ENCODE peak calls at places on chromosomes 11 and 22, in ten cellular contexts. W is kidney epithelial cell; F is CD8-positive, alpha-beta memory T cell; G is RWPE1; R is fibroblast of lung; Y is dermis blood vessel endothelial cell; D is fibroblast of mammary gland; B is NCI-H1105; O is stimulated activated CD8-positive, alpha-beta memory T cell treated with anti-CD3 and anti-CD28 coated beads, Interleukin-4, amount 100 ng/mL, for 1 hour; Q is T-helper 22 cell. J is an unnamed sample.

GRCh38 chr11:125600663-125601062 is 8.0 kb downstream of the STT3A start:
- DNase-seq in W (no peak), F (no peak), G (no peak), R (no peak), Y (no peak), D (no peak), B (no peak), O (no peak), Q (no peak), J (no peak)

GRCh38 chr11:27611946-27612455 is 88.3 kb downstream of the BDNF start:
- DNase-seq in W (no peak), F (no peak), G (no peak), R (no peak), Y (no peak), D (no peak), B (no peak), O (no peak), Q (no peak), J (no peak)

GRCh38 chr11:121513807-121514206 is 61.0 kb upstream of the SORL1-AS1 start:
- DNase-seq in W (no peak), F (no peak), G (no peak), R (no peak), Y (no peak), D (no peak), B (no peak), O (no peak), Q (no peak), J (no peak)

GRCh38 chr11:110435780-110436717 is 6.3 kb downstream of the FDX1 start:
- DNase-seq in W (peak), F (no peak), G (no peak), R (peak), Y (no peak), D (peak), B (no peak), O (no peak), Q (no peak), J (no peak)

GRCh38 chr22:43925433-43926348 is 2.1 kb downstream of the PNPLA3 start:
- DNase-seq in W (no peak), F (no peak), G (peak), R (peak), Y (no peak), D (no peak), B (no peak), O (no peak), Q (no peak), J (no peak)

GRCh38 chr22:27971926-27972325 is 52.9 kb upstream of the PITPNB start:
- DNase-seq in W (no peak), F (no peak), G (no peak), R (no peak), Y (no peak), D (no peak), B (no peak), O (no peak), Q (no peak), J (no peak)

GRCh38 chr11:110584150-110584549 is 128.1 kb downstream of the ARHGAP20 start:
- DNase-seq in W (no peak), F (no peak), G (no peak), R (no peak), Y (no peak), D (no peak), B (no peak), O (no peak), Q (no peak), J (no peak)

GRCh38 chr11:105181100-105181499 is 41.5 kb upstream of the CARD18 start:
- DNase-seq in W (no peak), F (no peak), G (peak), R (peak), Y (peak), D (peak), B (no peak), O (no peak), Q (no peak), J (peak)

GRCh38 chr11:67303132-67303988 is at the start of gene SSH3:
- DNase-seq in W (no peak), F (peak), G (peak), R (peak), Y (peak), D (peak), B (peak), O (no peak), Q (peak), J (peak)

GRCh38 chr11:130220311-130221030 is 60.9 kb downstream of the ST14 start:
- DNase-seq in W (no peak), F (no peak), G (no peak), R (no peak), Y (no peak), D (no peak), B (no peak), O (no peak), Q (no peak), J (no peak)

GRCh38 chr22:17108256-17109112 is 12.7 kb downstream of the TMEM121B start:
- DNase-seq in W (no peak), F (no peak), G (no peak), R (no peak), Y (no peak), D (no peak), B (no peak), O (no peak), Q (no peak), J (no peak)

GRCh38 chr22:27345681-27346080 is 455.9 kb downstream of the MN1 start:
- DNase-seq in W (no peak), F (no peak), G (no peak), R (no peak), Y (no peak), D (no peak), B (no peak), O (no peak), Q (no peak), J (no peak)

GRCh38 chr11:87463486-87464102 is 425.9 kb downstream of the TMEM135 start:
- DNase-seq in W (no peak), F (no peak), G (peak), R (peak), Y (no peak), D (peak), B (peak), O (no peak), Q (no peak), J (peak)

GRCh38 chr11:33182246-33182878 is 21.1 kb upstream of the CSTF3 start:
- DNase-seq in W (no peak), F (no peak), G (no peak), R (no peak), Y (no peak), D (no peak), B (no peak), O (no peak), Q (no peak), J (no peak)

GRCh38 chr11:64858467-64859401 is 14.3 kb upstream of the CDC42BPG start:
- DNase-seq in W (no peak), F (peak), G (no peak), R (no peak), Y (no peak), D (no peak), B (no peak), O (no peak), Q (peak), J (no peak)

GRCh38 chr11:17343907-17344306 is 7.7 kb upstream of the NCR3LG1 start:
- DNase-seq in W (peak), F (no peak), G (peak), R (peak), Y (no peak), D (peak), B (no peak), O (no peak), Q (no peak), J (no peak)

GRCh38 chr11:93730108-93731107 is 10.9 kb downstream of the TAF1D start:
- DNase-seq in W (no peak), F (no peak), G (no peak), R (no peak), Y (no peak), D (no peak), B (no peak), O (no peak), Q (no peak), J (no peak)

GRCh38 chr11:114058871-114059277 is 637 bp upstream of the ZBTB16 start:
- DNase-seq in W (no peak), F (no peak), G (no peak), R (no peak), Y (peak), D (peak), B (no peak), O (no peak), Q (no peak), J (no peak)

GRCh38 chr22:36506637-36507517 is at the start of gene FOXRED2:
- DNase-seq in W (peak), F (peak), G (peak), R (peak), Y (peak), D (peak), B (peak), O (peak), Q (peak), J (peak)

GRCh38 chr11:64007160-64007628 is 21.0 kb downstream of the OTUB1 start:
- DNase-seq in W (no peak), F (no peak), G (no peak), R (peak), Y (peak), D (peak), B (no peak), O (no peak), Q (no peak), J (peak)

GRCh38 chr11:95451682-95452081 is 220.7 kb upstream of the SESN3 start:
- DNase-seq in W (peak), F (no peak), G (peak), R (peak), Y (no peak), D (peak), B (no peak), O (no peak), Q (no peak), J (no peak)

GRCh38 chr11:65811764-65812475 is 21.8 kb upstream of the SNX32 start:
- DNase-seq in W (no peak), F (no peak), G (no peak), R (no peak), Y (no peak), D (peak), B (no peak), O (no peak), Q (no peak), J (no peak)

GRCh38 chr11:42960521-42961088 is 351.2 kb upstream of the API5 start:
- DNase-seq in W (no peak), F (no peak), G (no peak), R (no peak), Y (no peak), D (no peak), B (no peak), O (no peak), Q (no peak), J (no peak)

GRCh38 chr11:129846508-129847335 is 31.1 kb downstream of the TMEM45B start:
- DNase-seq in W (peak), F (no peak), G (peak), R (peak), Y (no peak), D (peak), B (no peak), O (no peak), Q (peak), J (peak)

GRCh38 chr22:36768616-36769015 is 7.3 kb downstream of the IFT27 start:
- DNase-seq in W (no peak), F (no peak), G (no peak), R (no peak), Y (no peak), D (no peak), B (no peak), O (no peak), Q (no peak), J (no peak)

GRCh38 chr11:56509439-56509838 is 18.3 kb upstream of the OR5M8 start:
- DNase-seq in W (no peak), F (no peak), G (no peak), R (no peak), Y (no peak), D (no peak), B (no peak), O (no peak), Q (no peak), J (no peak)

GRCh38 chr22:39297490-39298193 is 21.8 kb downstream of the RPL3 start:
- DNase-seq in W (no peak), F (no peak), G (no peak), R (peak), Y (no peak), D (no peak), B (peak), O (no peak), Q (no peak), J (no peak)

GRCh38 chr11:856397-856796 is 13.7 kb downstream of the TSPAN4 start:
- DNase-seq in W (no peak), F (no peak), G (no peak), R (no peak), Y (no peak), D (no peak), B (no peak), O (no peak), Q (no peak), J (no peak)

GRCh38 chr11:84780689-84781293 is 846.4 kb downstream of the DLG2 start:
- DNase-seq in W (no peak), F (no peak), G (peak), R (peak), Y (no peak), D (peak), B (peak), O (no peak), Q (no peak), J (peak)

GRCh38 chr11:31340903-31341572 is 28.5 kb downstream of the DCDC1 start:
- DNase-seq in W (no peak), F (no peak), G (no peak), R (peak), Y (peak), D (peak), B (no peak), O (no peak), Q (no peak), J (no peak)

GRCh38 chr11:104000798-104001197 is 35.6 kb upstream of the DDI1 start:
- DNase-seq in W (no peak), F (no peak), G (no peak), R (peak), Y (no peak), D (peak), B (no peak), O (no peak), Q (no peak), J (no peak)

GRCh38 chr11:23932485-23932898 is 564.4 kb upstream of the LUZP2 start:
- DNase-seq in W (no peak), F (no peak), G (no peak), R (peak), Y (no peak), D (peak), B (no peak), O (no peak), Q (no peak), J (no peak)

GRCh38 chr11:64894070-64894811 is 15.8 kb upstream of the EHD1 start:
- DNase-seq in W (no peak), F (peak), G (peak), R (peak), Y (peak), D (peak), B (peak), O (peak), Q (peak), J (no peak)

GRCh38 chr11:103035656-103036434 is 56.1 kb downstream of the DCUN1D5 start:
- DNase-seq in W (peak), F (peak), G (peak), R (peak), Y (peak), D (peak), B (peak), O (no peak), Q (no peak), J (peak)